ENCODE peak calls at places on chromosomes 6 and 20, in nine cellular contexts. C is AG09309; F is stimulated activated CD4-positive, alpha-beta T cell treated with anti-CD3 and anti-CD28 coated beads, Interleukin-4, amount 100 ng/mL, for 48 hours; E is NCI-H1092; A is NCI-H345; H is GM23248; O is mucosa of gallbladder; R is T-helper 1 cell; S is GM03348. T is an unnamed sample.

GRCh38 chr20:34268851-34269668 is 27.8 kb downstream of the ASIP start:
- DNase-seq in H (peak), E (no peak), S (peak), F (no peak), O (peak), R (peak), A (no peak), C (no peak), T (no peak)

GRCh38 chr6:38021571-38021970 is 202.0 kb downstream of the ZFAND3 start:
- DNase-seq in H (no peak), C (no peak), O (no peak), F (no peak), E (no peak), S (no peak), A (no peak), R (no peak), T (no peak)

GRCh38 chr6:56922645-56923044 is 32.3 kb upstream of the BEND6 start:
- DNase-seq in S (no peak), E (no peak), C (no peak), F (no peak), A (no peak), O (no peak), H (no peak), R (no peak), T (no peak)

GRCh38 chr6:2514965-2515543 is 235.7 kb downstream of the MYLK4 start:
- DNase-seq in O (peak), R (no peak), C (no peak), A (no peak), E (no peak), S (no peak), F (no peak), H (no peak), T (no peak)

GRCh38 chr20:36275011-36275410 is 31.1 kb upstream of the DLGAP4 start:
- DNase-seq in C (no peak), A (no peak), R (no peak), E (no peak), H (no peak), F (no peak), S (no peak), O (no peak), T (no peak)

GRCh38 chr6:89148016-89148750 is 2.3 kb downstream of the PM20D2 start:
- DNase-seq in R (no peak), A (no peak), C (no peak), E (no peak), H (peak), S (no peak), O (no peak), F (peak), T (no peak)

GRCh38 chr20:41178904-41179432 is 41.6 kb downstream of the PLCG1 start:
- DNase-seq in H (no peak), E (peak), F (no peak), A (peak), C (no peak), R (no peak), O (no peak), S (no peak), T (no peak)

GRCh38 chr6:137387365-137387764 is 106.8 kb downstream of the OLIG3 start:
- DNase-seq in S (no peak), E (no peak), A (no peak), H (no peak), R (no peak), O (no peak), C (no peak), F (no peak), T (no peak)

GRCh38 chr6:147322299-147323162 is 118.3 kb downstream of the STXBP5 start:
- DNase-seq in S (no peak), R (no peak), E (no peak), A (no peak), C (peak), O (no peak), H (peak), F (no peak), T (no peak)

GRCh38 chr20:52941803-52942202 is 30.4 kb upstream of the TSHZ2 start:
- DNase-seq in O (no peak), S (peak), C (no peak), H (peak), E (no peak), R (no peak), F (no peak), A (no peak), T (no peak)

GRCh38 chr6:140485740-140486467 is 1111.5 kb upstream of the CITED2 start:
- DNase-seq in S (peak), A (no peak), F (no peak), R (no peak), E (no peak), H (peak), C (peak), O (no peak), T (no peak)

GRCh38 chr6:89122625-89123024 is 4.8 kb upstream of the SRSF12 start:
- DNase-seq in C (no peak), S (peak), E (no peak), H (peak), O (no peak), F (no peak), R (no peak), A (peak), T (no peak)

GRCh38 chr20:38460040-38460623 is 12.5 kb upstream of the RALGAPB start:
- DNase-seq in E (no peak), C (peak), S (no peak), O (peak), F (no peak), H (peak), R (no peak), A (peak), T (no peak)

GRCh38 chr6:6803180-6803978 is 214.9 kb downstream of the LY86 start:
- DNase-seq in E (no peak), C (no peak), R (no peak), A (no peak), F (no peak), S (no peak), O (peak), H (no peak), T (no peak)

T was measured in T follicular helper cell.